ENCODE peak calls at places on chromosomes 5 and 9, in ten cellular contexts. One of them, this sample, is unnamed.
A peak's percentile ranks its signal among the peaks of the same experiment; 100 is the strongest.

GRCh38 chr5:155943516-155944407 is 383.2 kb upstream of the SGCD start:
- DNase-seq in hepatocyte: peak; percentile 80
- DNase-seq in dorsolateral prefrontal cortex: peak; percentile 54
- DNase-seq in PC-9: peak; percentile 14
- DNase-seq in stomach: no peak
- DNase-seq in heart right ventricle: peak; percentile 31
- DNase-seq in transverse colon: peak; percentile 50
- DNase-seq in body of pancreas: peak; percentile 43
- DNase-seq in endodermal cell: peak; percentile 80
- DNase-seq in cardiac muscle cell: peak; percentile 71
- DNase-seq in this sample: peak; percentile 73

GRCh38 chr5:166370928-166371690 is 1920.3 kb upstream of the WWC1 start:
- DNase-seq in dorsolateral prefrontal cortex: no peak
- DNase-seq in hepatocyte: no peak
- DNase-seq in heart right ventricle: no peak
- DNase-seq in endodermal cell: no peak
- DNase-seq in body of pancreas: no peak
- DNase-seq in stomach: no peak
- DNase-seq in PC-9: no peak
- DNase-seq in cardiac muscle cell: no peak
- DNase-seq in transverse colon: no peak
- DNase-seq in this sample: no peak

GRCh38 chr9:92763721-92764380 is 782 bp downstream of the BICD2 start:
- DNase-seq in body of pancreas: no peak
- DNase-seq in endodermal cell: peak; percentile 80
- DNase-seq in cardiac muscle cell: peak; percentile 66
- DNase-seq in hepatocyte: peak; percentile 66
- DNase-seq in heart right ventricle: peak; percentile 25
- DNase-seq in dorsolateral prefrontal cortex: no peak
- DNase-seq in PC-9: peak; percentile 27
- DNase-seq in stomach: no peak
- DNase-seq in transverse colon: peak; percentile 42
- DNase-seq in this sample: peak; percentile 35

GRCh38 chr5:174729075-174729680 is 4.8 kb downstream of the MSX2 start:
- DNase-seq in cardiac muscle cell: no peak
- DNase-seq in endodermal cell: peak; percentile 66
- DNase-seq in PC-9: no peak
- DNase-seq in hepatocyte: no peak
- DNase-seq in heart right ventricle: no peak
- DNase-seq in stomach: no peak
- DNase-seq in body of pancreas: no peak
- DNase-seq in transverse colon: no peak
- DNase-seq in dorsolateral prefrontal cortex: no peak
- DNase-seq in this sample: no peak

GRCh38 chr5:160230686-160231527 is 1.6 kb downstream of the FABP6 start:
- DNase-seq in body of pancreas: peak; percentile 51
- DNase-seq in endodermal cell: no peak
- DNase-seq in PC-9: peak; percentile 21
- DNase-seq in cardiac muscle cell: no peak
- DNase-seq in transverse colon: no peak
- DNase-seq in hepatocyte: no peak
- DNase-seq in stomach: no peak
- DNase-seq in heart right ventricle: no peak
- DNase-seq in dorsolateral prefrontal cortex: no peak
- DNase-seq in this sample: no peak

GRCh38 chr9:84387821-84388220 is 47.3 kb upstream of the SLC28A3 start:
- DNase-seq in PC-9: no peak
- DNase-seq in dorsolateral prefrontal cortex: no peak
- DNase-seq in cardiac muscle cell: no peak
- DNase-seq in hepatocyte: no peak
- DNase-seq in body of pancreas: no peak
- DNase-seq in endodermal cell: no peak
- DNase-seq in stomach: no peak
- DNase-seq in transverse colon: no peak
- DNase-seq in heart right ventricle: no peak
- DNase-seq in this sample: no peak

GRCh38 chr9:110248361-110248760 is 7.9 kb downstream of the TXN start:
- DNase-seq in hepatocyte: no peak
- DNase-seq in heart right ventricle: no peak
- DNase-seq in dorsolateral prefrontal cortex: no peak
- DNase-seq in stomach: no peak
- DNase-seq in cardiac muscle cell: no peak
- DNase-seq in endodermal cell: no peak
- DNase-seq in PC-9: no peak
- DNase-seq in transverse colon: no peak
- DNase-seq in body of pancreas: no peak
- DNase-seq in this sample: no peak

GRCh38 chr9:21455320-21455719 is 15.1 kb downstream of the IFNA1 start:
- DNase-seq in cardiac muscle cell: peak; percentile 39
- DNase-seq in PC-9: no peak
- DNase-seq in hepatocyte: peak; percentile 50
- DNase-seq in endodermal cell: peak; percentile 71
- DNase-seq in body of pancreas: no peak
- DNase-seq in heart right ventricle: no peak
- DNase-seq in dorsolateral prefrontal cortex: no peak
- DNase-seq in stomach: no peak
- DNase-seq in transverse colon: peak; percentile 16
- DNase-seq in this sample: peak; percentile 16

GRCh38 chr9:15837079-15837679 is 284.3 kb downstream of the CCDC171 start:
- DNase-seq in transverse colon: no peak
- DNase-seq in cardiac muscle cell: peak; percentile 74
- DNase-seq in hepatocyte: peak; percentile 80
- DNase-seq in stomach: no peak
- DNase-seq in endodermal cell: no peak
- DNase-seq in PC-9: peak; percentile 3
- DNase-seq in body of pancreas: peak; percentile 16
- DNase-seq in dorsolateral prefrontal cortex: no peak
- DNase-seq in heart right ventricle: peak; percentile 9
- DNase-seq in this sample: peak; percentile 20

GRCh38 chr5:78760411-78761169 is 112.0 kb upstream of the LHFPL2 start:
- DNase-seq in body of pancreas: no peak
- DNase-seq in PC-9: no peak
- DNase-seq in transverse colon: no peak
- DNase-seq in heart right ventricle: no peak
- DNase-seq in stomach: no peak
- DNase-seq in endodermal cell: no peak
- DNase-seq in dorsolateral prefrontal cortex: no peak
- DNase-seq in hepatocyte: no peak
- DNase-seq in cardiac muscle cell: no peak
- DNase-seq in this sample: no peak

GRCh38 chr9:18610956-18611355 is 137.0 kb downstream of the ADAMTSL1 start:
- DNase-seq in transverse colon: no peak
- DNase-seq in dorsolateral prefrontal cortex: no peak
- DNase-seq in body of pancreas: no peak
- DNase-seq in endodermal cell: no peak
- DNase-seq in heart right ventricle: no peak
- DNase-seq in cardiac muscle cell: no peak
- DNase-seq in PC-9: no peak
- DNase-seq in hepatocyte: no peak
- DNase-seq in stomach: no peak
- DNase-seq in this sample: no peak

DNA sequence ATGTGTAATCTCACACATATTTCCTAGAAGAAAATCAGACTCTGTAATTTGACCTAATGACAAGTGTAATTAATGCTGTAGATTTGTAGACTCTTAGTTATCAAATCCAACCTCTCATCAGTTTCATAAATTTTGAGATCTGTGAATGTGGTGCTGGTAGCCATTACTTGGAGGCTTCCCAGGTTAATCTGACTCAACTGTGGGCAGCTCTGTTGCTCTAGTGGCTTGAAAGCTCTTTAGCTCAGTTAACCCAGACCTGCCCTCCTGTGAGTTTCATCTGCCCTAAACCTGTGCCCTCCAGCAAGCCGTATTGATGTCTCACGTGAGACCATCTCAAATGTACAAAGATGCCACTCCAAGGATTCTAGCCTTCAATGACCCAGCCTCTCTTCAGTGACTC is 323.4 kb downstream of the FBXL7 start:
- DNase-seq in PC-9: no peak
- DNase-seq in transverse colon: no peak
- DNase-seq in dorsolateral prefrontal cortex: no peak
- DNase-seq in body of pancreas: no peak
- DNase-seq in hepatocyte: no peak
- DNase-seq in endodermal cell: no peak
- DNase-seq in cardiac muscle cell: no peak
- DNase-seq in heart right ventricle: no peak
- DNase-seq in stomach: no peak
- DNase-seq in this sample: no peak
- H3K27ac ChIP-seq in PC-9: no peak overlapping the region
- H3K27ac ChIP-seq in transverse colon: no peak overlapping the region
- H3K27ac ChIP-seq in dorsolateral prefrontal cortex: no peak overlapping the region
- H3K27ac ChIP-seq in body of pancreas: no peak overlapping the region
- H3K27ac ChIP-seq in hepatocyte: no peak overlapping the region
- H3K27ac ChIP-seq in endodermal cell: no peak overlapping the region
- H3K27ac ChIP-seq in cardiac muscle cell: no peak overlapping the region
- H3K27ac ChIP-seq in heart right ventricle: no peak overlapping the region
- H3K27ac ChIP-seq in stomach: no peak overlapping the region
- H3K27ac ChIP-seq in this sample: no peak overlapping the region

GRCh38 chr5:150209020-150209635 is 19.3 kb downstream of the SLC6A7 start:
- DNase-seq in heart right ventricle: no peak
- DNase-seq in hepatocyte: no peak
- DNase-seq in endodermal cell: no peak
- DNase-seq in dorsolateral prefrontal cortex: no peak
- DNase-seq in PC-9: peak; percentile 83
- DNase-seq in cardiac muscle cell: no peak
- DNase-seq in body of pancreas: peak; percentile 35
- DNase-seq in stomach: no peak
- DNase-seq in transverse colon: peak; percentile 85
- DNase-seq in this sample: no peak
- TF ChIP-seq CTCF in heart right ventricle: no peak
- TF ChIP-seq CTCF in hepatocyte: no peak
- TF ChIP-seq CTCF in endodermal cell: no peak
- TF ChIP-seq CTCF in dorsolateral prefrontal cortex: no peak
- TF ChIP-seq CTCF in PC-9: no peak
- TF ChIP-seq CTCF in cardiac muscle cell: no peak
- TF ChIP-seq CTCF in body of pancreas: no peak
- TF ChIP-seq CTCF in stomach: no peak
- TF ChIP-seq CTCF in transverse colon: peak; percentile 26
- TF ChIP-seq CTCF in this sample: no peak

DNA sequence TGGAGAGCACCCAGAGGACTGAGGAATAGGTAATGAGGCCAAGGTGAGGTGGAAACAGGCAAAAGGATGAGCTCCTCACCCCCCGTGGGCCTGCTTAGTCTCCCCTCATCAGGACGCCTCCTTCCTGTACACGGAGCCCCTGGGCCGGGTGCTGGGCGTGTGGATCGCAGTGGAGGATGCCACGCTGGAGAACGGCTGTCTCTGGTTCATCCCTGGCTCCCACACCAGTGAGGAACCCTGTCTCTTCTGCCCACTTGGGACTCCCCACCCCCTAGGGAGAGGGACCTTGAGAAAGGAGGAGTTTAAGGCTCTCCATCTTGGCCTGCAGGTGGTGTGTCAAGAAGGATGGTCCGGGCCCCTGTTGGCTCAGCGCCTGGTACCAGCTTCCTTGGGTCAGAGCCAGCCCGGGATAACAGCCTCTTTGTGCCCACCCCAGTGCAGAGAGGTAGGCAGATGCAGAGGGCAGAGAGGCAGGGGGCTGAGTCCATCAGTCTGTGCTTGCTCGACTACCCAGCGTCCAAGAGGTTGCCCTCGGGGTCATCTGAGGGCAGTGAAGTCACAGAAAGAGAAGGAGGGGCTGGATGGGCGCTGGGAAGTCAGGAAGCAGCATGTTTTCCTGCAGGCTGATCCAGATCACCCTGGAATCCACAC is 7.0 kb downstream of the DOLK start:
- DNase-seq in transverse colon: no peak
- DNase-seq in stomach: no peak
- DNase-seq in cardiac muscle cell: no peak
- DNase-seq in body of pancreas: no peak
- DNase-seq in hepatocyte: no peak
- DNase-seq in dorsolateral prefrontal cortex: no peak
- DNase-seq in heart right ventricle: no peak
- DNase-seq in endodermal cell: no peak
- DNase-seq in PC-9: no peak
- DNase-seq in this sample: peak; percentile 70
- H3K27ac ChIP-seq in transverse colon: peak overlapping the region; percentile 29
- H3K27ac ChIP-seq in stomach: peak overlapping the region; percentile 12
- H3K27ac ChIP-seq in cardiac muscle cell: no peak overlapping the region
- H3K27ac ChIP-seq in body of pancreas: no peak overlapping the region
- H3K27ac ChIP-seq in hepatocyte: no peak overlapping the region
- H3K27ac ChIP-seq in dorsolateral prefrontal cortex: peak overlapping the region; percentile 18
- H3K27ac ChIP-seq in heart right ventricle: peak overlapping the region; percentile 14
- H3K27ac ChIP-seq in endodermal cell: no peak overlapping the region
- H3K27ac ChIP-seq in PC-9: no peak overlapping the region
- H3K27ac ChIP-seq in this sample: peak overlapping the region; percentile 24

DNA sequence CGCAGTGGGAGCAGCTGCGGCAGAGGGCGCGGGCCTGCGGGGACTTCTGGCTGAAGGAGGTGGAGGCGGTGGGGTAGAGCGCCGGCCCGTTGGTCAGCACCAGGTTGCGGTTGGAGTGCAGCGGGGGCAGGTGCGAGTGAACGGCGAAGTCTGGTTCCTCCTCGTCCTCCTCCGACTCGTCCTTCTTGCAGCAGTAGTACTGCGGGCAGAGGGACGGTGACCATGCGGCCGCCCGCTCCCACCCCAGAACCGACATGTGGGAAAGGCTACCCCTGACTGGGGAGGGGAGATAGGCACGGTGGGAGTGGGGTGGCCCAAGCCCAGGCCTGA is 30.0 kb downstream of the FAM163B start:
- DNase-seq in PC-9: no peak
- DNase-seq in heart right ventricle: no peak
- DNase-seq in cardiac muscle cell: no peak
- DNase-seq in transverse colon: no peak
- DNase-seq in body of pancreas: no peak
- DNase-seq in hepatocyte: no peak
- DNase-seq in dorsolateral prefrontal cortex: no peak
- DNase-seq in stomach: no peak
- DNase-seq in endodermal cell: no peak
- DNase-seq in this sample: no peak
- TF ChIP-seq CTCF in PC-9: no peak
- TF ChIP-seq CTCF in heart right ventricle: no peak
- TF ChIP-seq CTCF in cardiac muscle cell: no peak
- TF ChIP-seq CTCF in transverse colon: no peak
- TF ChIP-seq CTCF in body of pancreas: no peak
- TF ChIP-seq CTCF in hepatocyte: no peak
- TF ChIP-seq CTCF in dorsolateral prefrontal cortex: no peak
- TF ChIP-seq CTCF in stomach: no peak
- TF ChIP-seq CTCF in endodermal cell: no peak
- TF ChIP-seq CTCF in this sample: no peak

GRCh38 chr5:104361932-104362331 is 799.3 kb upstream of the NUDT12 start:
- DNase-seq in transverse colon: no peak
- DNase-seq in dorsolateral prefrontal cortex: no peak
- DNase-seq in PC-9: no peak
- DNase-seq in stomach: no peak
- DNase-seq in cardiac muscle cell: no peak
- DNase-seq in body of pancreas: no peak
- DNase-seq in hepatocyte: no peak
- DNase-seq in heart right ventricle: no peak
- DNase-seq in endodermal cell: no peak
- DNase-seq in this sample: no peak
- H3K27ac ChIP-seq in transverse colon: no peak overlapping the region
- H3K27ac ChIP-seq in dorsolateral prefrontal cortex: no peak overlapping the region
- H3K27ac ChIP-seq in PC-9: no peak overlapping the region
- H3K27ac ChIP-seq in stomach: no peak overlapping the region
- H3K27ac ChIP-seq in cardiac muscle cell: no peak overlapping the region
- H3K27ac ChIP-seq in body of pancreas: no peak overlapping the region
- H3K27ac ChIP-seq in hepatocyte: no peak overlapping the region
- H3K27ac ChIP-seq in heart right ventricle: no peak overlapping the region
- H3K27ac ChIP-seq in endodermal cell: no peak overlapping the region
- H3K27ac ChIP-seq in this sample: no peak overlapping the region

This sample was measured in WERI-Rb-1.